ENCODE peak calls at places on chromosomes 16 and 17, in five cellular contexts. One of them, this sample, is unnamed.

GRCh38 chr17:48643697-48644012 is 17.5 kb upstream of the HOXB9 start:
- DNase-seq in pancreas: no peak
- DNase-seq in body of pancreas: no peak
- DNase-seq in psoas muscle: no peak
- DNase-seq in endothelial cell: no peak
- DNase-seq in this sample: no peak

GRCh38 chr17:81285894-81286293 is 9.2 kb downstream of the SLC38A10 start:
- DNase-seq in pancreas: no peak
- DNase-seq in body of pancreas: no peak
- DNase-seq in psoas muscle: no peak
- DNase-seq in endothelial cell: no peak
- DNase-seq in this sample: no peak

GRCh38 chr17:40070895-40071719 is 8.3 kb downstream of the THRA start:
- DNase-seq in pancreas: peak; percentile 83
- DNase-seq in body of pancreas: peak; percentile 96
- DNase-seq in psoas muscle: peak; percentile 73
- DNase-seq in endothelial cell: no peak
- DNase-seq in this sample: no peak

GRCh38 chr17:2266045-2266864 is 37.3 kb downstream of the SMG6 start:
- DNase-seq in pancreas: no peak
- DNase-seq in body of pancreas: peak; percentile 16
- DNase-seq in psoas muscle: no peak
- DNase-seq in endothelial cell: no peak
- DNase-seq in this sample: no peak

GRCh38 chr16:21982108-21982507 is 18.8 kb downstream of the PDZD9 start:
- DNase-seq in pancreas: no peak
- DNase-seq in body of pancreas: no peak
- DNase-seq in psoas muscle: no peak
- DNase-seq in endothelial cell: no peak
- DNase-seq in this sample: no peak

GRCh38 chr17:32142857-32143524 is 689 bp downstream of the RHOT1 start:
- DNase-seq in pancreas: peak; percentile 82
- DNase-seq in body of pancreas: peak; percentile 90
- DNase-seq in psoas muscle: peak; percentile 58
- DNase-seq in endothelial cell: peak; percentile 52
- DNase-seq in this sample: no peak

GRCh38 chr16:22711847-22712246 is 102.1 kb upstream of the HS3ST2 start:
- DNase-seq in pancreas: no peak
- DNase-seq in body of pancreas: no peak
- DNase-seq in psoas muscle: no peak
- DNase-seq in endothelial cell: no peak
- DNase-seq in this sample: no peak

GRCh38 chr17:49012893-49013255 is 15.7 kb downstream of the IGF2BP1 start:
- DNase-seq in pancreas: no peak
- DNase-seq in body of pancreas: no peak
- DNase-seq in psoas muscle: no peak
- DNase-seq in endothelial cell: no peak
- DNase-seq in this sample: no peak

GRCh38 chr16:77009453-77009852 is 181.5 kb upstream of the MON1B start:
- DNase-seq in pancreas: no peak
- DNase-seq in body of pancreas: no peak
- DNase-seq in psoas muscle: no peak
- DNase-seq in endothelial cell: no peak
- DNase-seq in this sample: no peak

GRCh38 chr16:85897384-85897783 is 1.6 kb upstream of the IRF8 start:
- DNase-seq in pancreas: no peak
- DNase-seq in body of pancreas: no peak
- DNase-seq in psoas muscle: no peak
- DNase-seq in endothelial cell: no peak
- DNase-seq in this sample: no peak

GRCh38 chr17:60325730-60326524 is 66.0 kb downstream of the USP32 start:
- DNase-seq in pancreas: no peak
- DNase-seq in body of pancreas: no peak
- DNase-seq in psoas muscle: no peak
- DNase-seq in endothelial cell: no peak
- DNase-seq in this sample: no peak

GRCh38 chr16:47815655-47816054 is 340.1 kb downstream of the ABCC12 start:
- DNase-seq in pancreas: no peak
- DNase-seq in body of pancreas: no peak
- DNase-seq in psoas muscle: no peak
- DNase-seq in endothelial cell: no peak
- DNase-seq in this sample: no peak

GRCh38 chr17:12940699-12941098 is 77.1 kb downstream of the ELAC2 start:
- DNase-seq in pancreas: no peak
- DNase-seq in body of pancreas: no peak
- DNase-seq in psoas muscle: no peak
- DNase-seq in endothelial cell: no peak
- DNase-seq in this sample: no peak

GRCh38 chr16:53509906-53510703 is 7.1 kb upstream of the AKTIP start:
- DNase-seq in pancreas: peak; percentile 63
- DNase-seq in body of pancreas: peak; percentile 62
- DNase-seq in psoas muscle: peak; percentile 54
- DNase-seq in endothelial cell: peak; percentile 59
- DNase-seq in this sample: no peak

GRCh38 chr17:62094175-62094574 is 29.1 kb upstream of the MED13 start:
- DNase-seq in pancreas: no peak
- DNase-seq in body of pancreas: no peak
- DNase-seq in psoas muscle: no peak
- DNase-seq in endothelial cell: no peak
- DNase-seq in this sample: no peak

GRCh38 chr16:72811188-72811720 is 236.7 kb downstream of the ZFHX3 start:
- DNase-seq in pancreas: no peak
- DNase-seq in body of pancreas: no peak
- DNase-seq in psoas muscle: no peak
- DNase-seq in endothelial cell: no peak
- DNase-seq in this sample: no peak

GRCh38 chr16:57764341-57765159 is 29.0 kb downstream of the KATNB1 start:
- DNase-seq in pancreas: no peak
- DNase-seq in body of pancreas: no peak
- DNase-seq in psoas muscle: peak; percentile 32
- DNase-seq in endothelial cell: peak; percentile 28
- DNase-seq in this sample: no peak

GRCh38 chr16:60225541-60225940 is 1491.4 kb upstream of the GOT2 start:
- DNase-seq in pancreas: no peak
- DNase-seq in body of pancreas: no peak
- DNase-seq in psoas muscle: no peak
- DNase-seq in endothelial cell: no peak
- DNase-seq in this sample: no peak

GRCh38 chr17:57751971-57752905 is 7.1 kb upstream of the CCDC182 start:
- DNase-seq in pancreas: no peak
- DNase-seq in body of pancreas: no peak
- DNase-seq in psoas muscle: no peak
- DNase-seq in endothelial cell: no peak
- DNase-seq in this sample: no peak

GRCh38 chr17:46925185-46925858 is 2.4 kb downstream of the GOSR2 start:
- DNase-seq in pancreas: no peak
- DNase-seq in body of pancreas: no peak
- DNase-seq in psoas muscle: no peak
- DNase-seq in endothelial cell: no peak
- DNase-seq in this sample: no peak

GRCh38 chr16:526181-527014 is 1.1 kb upstream of the CAPN15 start:
- DNase-seq in pancreas: no peak
- DNase-seq in body of pancreas: peak; percentile 73
- DNase-seq in psoas muscle: no peak
- DNase-seq in endothelial cell: no peak
- DNase-seq in this sample: peak; percentile 67

GRCh38 chr16:15879255-15879804 is 9.1 kb downstream of the CEP20 start:
- DNase-seq in pancreas: no peak
- DNase-seq in body of pancreas: no peak
- DNase-seq in psoas muscle: no peak
- DNase-seq in endothelial cell: no peak
- DNase-seq in this sample: no peak

GRCh38 chr16:4517812-4518211 is 20.8 kb downstream of the CDIP1 start:
- DNase-seq in pancreas: no peak
- DNase-seq in body of pancreas: peak; percentile 57
- DNase-seq in psoas muscle: no peak
- DNase-seq in endothelial cell: peak; percentile 57
- DNase-seq in this sample: no peak

GRCh38 chr17:37592291-37592690 is 16.9 kb downstream of the SYNRG start:
- DNase-seq in pancreas: no peak
- DNase-seq in body of pancreas: no peak
- DNase-seq in psoas muscle: no peak
- DNase-seq in endothelial cell: no peak
- DNase-seq in this sample: no peak

GRCh38 chr16:56102159-56102798 is 89.0 kb upstream of the GNAO1 start:
- DNase-seq in pancreas: no peak
- DNase-seq in body of pancreas: peak; percentile 28
- DNase-seq in psoas muscle: peak; percentile 38
- DNase-seq in endothelial cell: no peak
- DNase-seq in this sample: peak; percentile 35

GRCh38 chr16:58128721-58129096 is 472 bp downstream of the CFAP20 start:
- DNase-seq in pancreas: no peak
- DNase-seq in body of pancreas: peak; percentile 21
- DNase-seq in psoas muscle: no peak
- DNase-seq in endothelial cell: peak; percentile 34
- DNase-seq in this sample: no peak

GRCh38 chr16:64162613-64163375 is 959.1 kb downstream of the CDH11 start:
- DNase-seq in pancreas: no peak
- DNase-seq in body of pancreas: no peak
- DNase-seq in psoas muscle: no peak
- DNase-seq in endothelial cell: no peak
- DNase-seq in this sample: no peak

GRCh38 chr17:54063639-54064038 is 240.9 kb downstream of the KIF2B start:
- DNase-seq in pancreas: no peak
- DNase-seq in body of pancreas: no peak
- DNase-seq in psoas muscle: no peak
- DNase-seq in endothelial cell: no peak
- DNase-seq in this sample: no peak

GRCh38 chr17:10092595-10092994 is 105.8 kb downstream of the GAS7 start:
- DNase-seq in pancreas: no peak
- DNase-seq in body of pancreas: no peak
- DNase-seq in psoas muscle: no peak
- DNase-seq in endothelial cell: no peak
- DNase-seq in this sample: no peak

GRCh38 chr17:10091051-10091450 is 107.4 kb downstream of the GAS7 start:
- DNase-seq in pancreas: no peak
- DNase-seq in body of pancreas: no peak
- DNase-seq in psoas muscle: no peak
- DNase-seq in endothelial cell: no peak
- DNase-seq in this sample: no peak

GRCh38 chr17:10088444-10088843 is 110.0 kb downstream of the GAS7 start:
- DNase-seq in pancreas: no peak
- DNase-seq in body of pancreas: no peak
- DNase-seq in psoas muscle: no peak
- DNase-seq in endothelial cell: no peak
- DNase-seq in this sample: no peak

GRCh38 chr17:10087333-10087732 is 111.1 kb downstream of the GAS7 start:
- DNase-seq in pancreas: no peak
- DNase-seq in body of pancreas: no peak
- DNase-seq in psoas muscle: no peak
- DNase-seq in endothelial cell: no peak
- DNase-seq in this sample: no peak

DNA sequence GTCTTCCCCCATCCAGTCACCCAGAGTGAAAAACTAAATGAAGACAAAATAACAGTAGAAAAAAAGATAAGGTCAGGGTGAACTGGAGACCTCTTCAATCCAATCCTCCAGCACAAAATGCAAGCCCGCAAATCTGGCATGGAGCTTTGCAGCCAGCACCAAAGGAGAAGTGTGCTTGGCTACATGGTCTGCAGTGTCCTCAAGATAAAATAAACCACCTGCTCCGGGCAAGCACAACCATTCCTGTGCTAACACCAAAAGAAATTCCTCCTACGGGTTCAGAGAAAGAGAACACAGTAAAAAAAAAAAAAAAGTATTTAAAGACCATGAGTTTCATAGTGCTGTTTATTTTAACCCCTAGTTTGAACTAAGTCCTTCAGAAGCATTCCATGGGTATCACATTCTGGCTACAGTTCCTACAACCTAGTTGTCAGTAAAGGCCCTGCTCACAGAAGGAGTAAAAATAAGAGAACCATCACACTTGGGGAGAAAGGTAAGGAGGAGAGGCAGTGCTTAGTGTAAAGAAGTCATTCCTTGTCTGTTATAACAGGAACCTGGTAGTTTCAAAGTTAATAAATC is 109.1 kb downstream of the GAS7 start:
- DNase-seq in pancreas: no peak
- DNase-seq in body of pancreas: no peak
- DNase-seq in psoas muscle: no peak
- DNase-seq in endothelial cell: no peak
- DNase-seq in this sample: no peak
- TF ChIP-seq CTCF in pancreas: no peak
- TF ChIP-seq CTCF in body of pancreas: no peak
- TF ChIP-seq CTCF in psoas muscle: no peak
- TF ChIP-seq CTCF in endothelial cell: no peak
- TF ChIP-seq CTCF in this sample: no peak

DNA sequence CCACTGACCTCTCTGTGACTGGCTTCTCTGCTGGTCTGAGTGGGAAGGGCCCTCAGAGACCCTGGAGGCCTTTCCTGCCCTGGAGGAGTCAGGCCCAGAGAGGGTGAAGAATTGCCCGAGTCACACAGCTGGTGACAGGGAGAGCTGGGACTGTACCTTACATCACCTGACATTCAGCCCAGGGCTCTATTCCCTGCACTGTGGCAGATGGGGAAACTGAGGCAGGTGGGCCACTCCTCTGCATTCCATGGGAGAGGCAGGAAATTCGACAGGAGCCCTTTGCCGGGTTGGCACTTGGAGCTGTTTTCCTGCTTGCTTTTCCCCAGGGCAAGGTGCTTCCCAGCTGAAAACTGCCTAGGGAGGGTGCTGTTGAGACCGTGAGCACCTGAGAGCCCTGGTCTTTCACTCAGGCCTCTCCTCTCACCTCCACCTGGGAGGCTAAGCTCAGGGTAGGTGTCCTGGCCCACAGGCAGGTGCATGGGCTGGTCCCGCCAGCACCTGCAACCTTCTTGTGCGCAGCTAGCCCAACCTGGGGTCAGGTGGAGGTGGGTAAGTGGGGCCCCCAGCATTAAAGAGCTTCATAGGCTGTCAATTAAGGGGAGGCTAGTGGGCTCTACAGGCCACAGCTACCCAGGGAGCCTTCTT is 8.5 kb downstream of the ADCY7 start:
- DNase-seq in pancreas: no peak
- DNase-seq in body of pancreas: no peak
- DNase-seq in psoas muscle: no peak
- DNase-seq in endothelial cell: no peak
- DNase-seq in this sample: no peak
- TF ChIP-seq CTCF in pancreas: no peak
- TF ChIP-seq CTCF in body of pancreas: no peak
- TF ChIP-seq CTCF in psoas muscle: no peak
- TF ChIP-seq CTCF in endothelial cell: no peak
- TF ChIP-seq CTCF in this sample: no peak

GRCh38 chr17:41848788-41849187 is 11.2 kb downstream of the KLHL10 start:
- DNase-seq in pancreas: no peak
- DNase-seq in body of pancreas: no peak
- DNase-seq in psoas muscle: no peak
- DNase-seq in endothelial cell: no peak
- DNase-seq in this sample: no peak
- TF ChIP-seq CTCF in pancreas: no peak
- TF ChIP-seq CTCF in body of pancreas: no peak
- TF ChIP-seq CTCF in psoas muscle: no peak
- TF ChIP-seq CTCF in endothelial cell: no peak
- TF ChIP-seq CTCF in this sample: no peak

DNA sequence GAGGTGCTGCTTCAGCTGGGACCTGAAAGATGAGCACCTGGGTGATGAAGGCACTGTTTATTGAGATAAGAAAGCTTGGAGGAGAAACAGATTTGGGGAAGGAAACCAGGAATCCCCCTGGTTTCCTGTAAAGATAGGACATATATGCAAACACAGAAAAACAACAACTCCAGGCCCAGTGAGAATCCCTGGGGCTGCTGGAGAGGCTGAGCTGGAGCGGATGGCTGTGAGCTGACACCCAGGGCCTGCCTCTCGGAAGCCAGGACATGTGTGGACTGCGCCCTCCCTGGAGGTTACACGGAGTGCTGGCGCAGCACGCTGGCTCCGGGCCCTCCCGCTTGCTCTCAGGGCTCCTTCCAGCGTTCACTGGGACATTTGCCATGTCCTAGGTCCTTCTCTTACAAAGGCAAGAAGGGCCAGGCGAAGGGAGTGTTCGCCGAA is 57.5 kb downstream of the CYB5B start:
- DNase-seq in pancreas: peak; percentile 39
- DNase-seq in body of pancreas: peak; percentile 73
- DNase-seq in psoas muscle: peak; percentile 87
- DNase-seq in endothelial cell: peak; percentile 42
- DNase-seq in this sample: no peak
- TF ChIP-seq CTCF in pancreas: no peak
- TF ChIP-seq CTCF in body of pancreas: no peak
- TF ChIP-seq CTCF in psoas muscle: peak; percentile 24
- TF ChIP-seq CTCF in endothelial cell: no peak
- TF ChIP-seq CTCF in this sample: no peak